ENCODE peak calls at places on chromosome 1, in eight cellular contexts. One of them, this sample, is unnamed.
A peak's percentile ranks its signal among the peaks of the same experiment; 100 is the strongest.

GRCh38 chr1:228068359-228068758 is 14.1 kb upstream of the ARF1 start:
- DNase-seq in neuronal stem cell: no peak
- DNase-seq in PC-3: no peak
- DNase-seq in fibroblast of lung: no peak
- DNase-seq in K562: no peak
- DNase-seq in MM.1S: no peak
- DNase-seq in HCT116: no peak
- DNase-seq in endothelial cell of umbilical vein: no peak
- DNase-seq in this sample: no peak

GRCh38 chr1:235343726-235344125 is 15.4 kb downstream of the GGPS1 start:
- DNase-seq in neuronal stem cell: no peak
- DNase-seq in PC-3: no peak
- DNase-seq in fibroblast of lung: no peak
- DNase-seq in K562: no peak
- DNase-seq in MM.1S: no peak
- DNase-seq in HCT116: no peak
- DNase-seq in endothelial cell of umbilical vein: no peak
- DNase-seq in this sample: no peak

GRCh38 chr1:8352471-8352845 is 34.5 kb downstream of the SLC45A1 start:
- DNase-seq in neuronal stem cell: no peak
- DNase-seq in PC-3: no peak
- DNase-seq in fibroblast of lung: no peak
- DNase-seq in K562: no peak
- DNase-seq in MM.1S: no peak
- DNase-seq in HCT116: no peak
- DNase-seq in endothelial cell of umbilical vein: no peak
- DNase-seq in this sample: no peak

GRCh38 chr1:109482796-109483638 is 688 bp upstream of the ATXN7L2 start:
- DNase-seq in neuronal stem cell: no peak
- DNase-seq in PC-3: no peak
- DNase-seq in fibroblast of lung: no peak
- DNase-seq in K562: peak; percentile 34
- DNase-seq in MM.1S: no peak
- DNase-seq in HCT116: no peak
- DNase-seq in endothelial cell of umbilical vein: peak; percentile 3
- DNase-seq in this sample: no peak

GRCh38 chr1:198018529-198018928 is 101.4 kb downstream of the LHX9 start:
- DNase-seq in neuronal stem cell: no peak
- DNase-seq in PC-3: peak; percentile 92
- DNase-seq in fibroblast of lung: peak; percentile 21
- DNase-seq in K562: peak; percentile 38
- DNase-seq in MM.1S: no peak
- DNase-seq in HCT116: peak; percentile 15
- DNase-seq in endothelial cell of umbilical vein: no peak
- DNase-seq in this sample: no peak

GRCh38 chr1:193176113-193176512 is 10.3 kb downstream of the B3GALT2 start:
- DNase-seq in neuronal stem cell: no peak
- DNase-seq in PC-3: no peak
- DNase-seq in fibroblast of lung: peak; percentile 32
- DNase-seq in K562: no peak
- DNase-seq in MM.1S: no peak
- DNase-seq in HCT116: no peak
- DNase-seq in endothelial cell of umbilical vein: no peak
- DNase-seq in this sample: no peak

GRCh38 chr1:228374711-228375577 is 31.7 kb downstream of the TRIM11 start:
- DNase-seq in neuronal stem cell: no peak
- DNase-seq in PC-3: no peak
- DNase-seq in fibroblast of lung: peak; percentile 100
- DNase-seq in K562: no peak
- DNase-seq in MM.1S: no peak
- DNase-seq in HCT116: no peak
- DNase-seq in endothelial cell of umbilical vein: peak; percentile 14
- DNase-seq in this sample: no peak

GRCh38 chr1:16409536-16410152 is 27.6 kb downstream of the SPATA21 start:
- DNase-seq in neuronal stem cell: no peak
- DNase-seq in PC-3: no peak
- DNase-seq in fibroblast of lung: no peak
- DNase-seq in K562: no peak
- DNase-seq in MM.1S: no peak
- DNase-seq in HCT116: no peak
- DNase-seq in endothelial cell of umbilical vein: no peak
- DNase-seq in this sample: no peak

GRCh38 chr1:156104861-156105546 is 9.5 kb upstream of the LMNA start:
- DNase-seq in neuronal stem cell: no peak
- DNase-seq in PC-3: no peak
- DNase-seq in fibroblast of lung: peak; percentile 69
- DNase-seq in K562: no peak
- DNase-seq in MM.1S: no peak
- DNase-seq in HCT116: no peak
- DNase-seq in endothelial cell of umbilical vein: peak; percentile 44
- DNase-seq in this sample: peak; percentile 86

DNA sequence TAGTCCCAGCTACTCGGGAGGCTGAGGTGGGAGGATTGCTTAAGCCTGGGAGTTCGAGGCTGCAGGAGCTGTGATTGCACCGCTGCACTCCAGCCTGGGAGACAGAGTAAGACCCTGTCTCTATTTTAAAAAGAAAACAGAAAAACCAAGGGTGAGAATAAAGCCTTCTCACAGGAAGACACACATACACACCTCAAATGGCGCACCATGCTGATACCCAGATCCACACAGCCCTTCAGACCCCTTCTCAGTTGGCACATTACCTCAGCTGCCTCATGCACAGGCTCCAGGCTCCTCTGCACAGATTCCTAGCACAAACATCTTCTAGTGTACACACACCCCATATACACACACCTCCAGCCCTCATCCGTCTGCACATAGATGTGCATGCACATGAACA is 7.9 kb downstream of the FGR start:
- DNase-seq in neuronal stem cell: no peak
- DNase-seq in PC-3: no peak
- DNase-seq in fibroblast of lung: no peak
- DNase-seq in K562: no peak
- DNase-seq in MM.1S: no peak
- DNase-seq in HCT116: no peak
- DNase-seq in endothelial cell of umbilical vein: no peak
- DNase-seq in this sample: no peak
- H3K9ac ChIP-seq in neuronal stem cell: no peak overlapping the region
- H3K9ac ChIP-seq in PC-3: no peak overlapping the region
- H3K9ac ChIP-seq in fibroblast of lung: no peak overlapping the region
- H3K9ac ChIP-seq in K562: no peak overlapping the region
- H3K9ac ChIP-seq in MM.1S: no peak overlapping the region
- H3K9ac ChIP-seq in HCT116: no peak overlapping the region
- H3K9ac ChIP-seq in endothelial cell of umbilical vein: no peak overlapping the region
- H3K9ac ChIP-seq in this sample: no peak overlapping the region

GRCh38 chr1:204128464-204128963 is 23.3 kb downstream of the ETNK2 start:
- DNase-seq in neuronal stem cell: no peak
- DNase-seq in PC-3: peak; percentile 33
- DNase-seq in fibroblast of lung: no peak
- DNase-seq in K562: no peak
- DNase-seq in MM.1S: no peak
- DNase-seq in HCT116: no peak
- DNase-seq in endothelial cell of umbilical vein: no peak
- DNase-seq in this sample: no peak
- H3K27ac ChIP-seq in neuronal stem cell: no peak overlapping the region
- H3K27ac ChIP-seq in PC-3: peak overlapping the region; percentile 12
- H3K27ac ChIP-seq in fibroblast of lung: no peak overlapping the region
- H3K27ac ChIP-seq in K562: no peak overlapping the region
- H3K27ac ChIP-seq in MM.1S: no peak overlapping the region
- H3K27ac ChIP-seq in HCT116: no peak overlapping the region
- H3K27ac ChIP-seq in endothelial cell of umbilical vein: no peak overlapping the region
- H3K27ac ChIP-seq in this sample: no peak overlapping the region

GRCh38 chr1:67041836-67042503 is 12.0 kb downstream of the SLC35D1 start:
- DNase-seq in neuronal stem cell: no peak
- DNase-seq in PC-3: no peak
- DNase-seq in fibroblast of lung: peak; percentile 71
- DNase-seq in K562: no peak
- DNase-seq in MM.1S: no peak
- DNase-seq in HCT116: no peak
- DNase-seq in endothelial cell of umbilical vein: no peak
- DNase-seq in this sample: no peak
- H3K4me3 ChIP-seq in neuronal stem cell: no peak overlapping the region
- H3K4me3 ChIP-seq in PC-3: no peak overlapping the region
- H3K4me3 ChIP-seq in fibroblast of lung: no peak overlapping the region
- H3K4me3 ChIP-seq in K562: no peak overlapping the region
- H3K4me3 ChIP-seq in MM.1S: no peak overlapping the region
- H3K4me3 ChIP-seq in HCT116: no peak overlapping the region
- H3K4me3 ChIP-seq in endothelial cell of umbilical vein: no peak overlapping the region
- H3K4me3 ChIP-seq in this sample: no peak overlapping the region

GRCh38 chr1:220219136-220219442 is 53.2 kb downstream of the RAB3GAP2 start:
- DNase-seq in neuronal stem cell: no peak
- DNase-seq in PC-3: no peak
- DNase-seq in fibroblast of lung: no peak
- DNase-seq in K562: no peak
- DNase-seq in MM.1S: no peak
- DNase-seq in HCT116: no peak
- DNase-seq in endothelial cell of umbilical vein: no peak
- DNase-seq in this sample: no peak
- H3K9ac ChIP-seq in neuronal stem cell: no peak overlapping the region
- H3K9ac ChIP-seq in PC-3: no peak overlapping the region
- H3K9ac ChIP-seq in fibroblast of lung: no peak overlapping the region
- H3K9ac ChIP-seq in K562: no peak overlapping the region
- H3K9ac ChIP-seq in MM.1S: no peak overlapping the region
- H3K9ac ChIP-seq in HCT116: no peak overlapping the region
- H3K9ac ChIP-seq in endothelial cell of umbilical vein: no peak overlapping the region
- H3K9ac ChIP-seq in this sample: no peak overlapping the region

GRCh38 chr1:248838357-248839167 is 538 bp downstream of the ZNF672 start:
- DNase-seq in neuronal stem cell: peak; percentile 87
- DNase-seq in PC-3: peak; percentile 99
- DNase-seq in fibroblast of lung: peak; percentile 85
- DNase-seq in K562: peak; percentile 91
- DNase-seq in MM.1S: peak; percentile 95
- DNase-seq in HCT116: peak; percentile 85
- DNase-seq in endothelial cell of umbilical vein: peak; percentile 91
- DNase-seq in this sample: peak; percentile 98

GRCh38 chr1:248837794-248838356 is at the start of gene ZNF672:
- DNase-seq in neuronal stem cell: peak; percentile 97
- DNase-seq in PC-3: peak; percentile 100
- DNase-seq in fibroblast of lung: peak; percentile 97
- DNase-seq in K562: peak; percentile 99
- DNase-seq in MM.1S: peak; percentile 99
- DNase-seq in HCT116: peak; percentile 92
- DNase-seq in endothelial cell of umbilical vein: peak; percentile 98
- DNase-seq in this sample: peak; percentile 99

GRCh38 chr1:248839168-248839555 is 1.1 kb downstream of the ZNF672 start:
- DNase-seq in neuronal stem cell: no peak
- DNase-seq in PC-3: no peak
- DNase-seq in fibroblast of lung: no peak
- DNase-seq in K562: no peak
- DNase-seq in MM.1S: no peak
- DNase-seq in HCT116: no peak
- DNase-seq in endothelial cell of umbilical vein: no peak
- DNase-seq in this sample: no peak

GRCh38 chr1:248834343-248834940 is 3.6 kb upstream of the ZNF672 start:
- DNase-seq in neuronal stem cell: no peak
- DNase-seq in PC-3: no peak
- DNase-seq in fibroblast of lung: no peak
- DNase-seq in K562: peak; percentile 68
- DNase-seq in MM.1S: no peak
- DNase-seq in HCT116: no peak
- DNase-seq in endothelial cell of umbilical vein: no peak
- DNase-seq in this sample: peak; percentile 22

GRCh38 chr1:248837045-248837793 is 805 bp upstream of the ZNF672 start:
- DNase-seq in neuronal stem cell: no peak
- DNase-seq in PC-3: no peak
- DNase-seq in fibroblast of lung: no peak
- DNase-seq in K562: no peak
- DNase-seq in MM.1S: no peak
- DNase-seq in HCT116: no peak
- DNase-seq in endothelial cell of umbilical vein: no peak
- DNase-seq in this sample: no peak
- H3K27ac ChIP-seq in neuronal stem cell: no peak overlapping the region
- H3K27ac ChIP-seq in PC-3: no peak overlapping the region
- H3K27ac ChIP-seq in fibroblast of lung: peak overlapping the region; percentile 39
- H3K27ac ChIP-seq in K562: peak overlapping the region; percentile 92
- H3K27ac ChIP-seq in MM.1S: peak overlapping the region; percentile 98
- H3K27ac ChIP-seq in HCT116: peak overlapping the region; percentile 97
- H3K27ac ChIP-seq in endothelial cell of umbilical vein: peak overlapping the region; percentile 25
- H3K27ac ChIP-seq in this sample: peak overlapping the region; percentile 29

DNA sequence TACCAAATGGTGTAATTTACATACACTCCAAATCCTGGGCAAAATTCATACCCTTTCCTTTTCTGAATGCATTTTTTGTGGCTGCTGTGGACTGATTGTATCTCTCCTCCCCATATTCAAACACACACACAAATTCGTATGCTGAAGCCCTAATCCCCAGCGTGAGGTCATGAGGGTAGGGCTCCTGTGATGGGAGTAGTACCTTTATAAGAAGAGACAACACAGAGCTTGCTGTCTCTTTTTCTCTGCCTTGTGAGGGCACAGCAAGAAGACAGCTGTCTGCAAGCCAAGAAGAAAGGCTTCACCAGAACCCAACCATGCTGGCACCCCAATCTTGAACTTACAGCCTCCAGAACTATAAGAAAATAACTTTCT is 24.4 kb downstream of the DUSP10 start:
- DNase-seq in neuronal stem cell: no peak
- DNase-seq in PC-3: no peak
- DNase-seq in fibroblast of lung: no peak
- DNase-seq in K562: peak; percentile 55
- DNase-seq in MM.1S: no peak
- DNase-seq in HCT116: no peak
- DNase-seq in endothelial cell of umbilical vein: no peak
- DNase-seq in this sample: no peak
- H3K4me3 ChIP-seq in neuronal stem cell: no peak overlapping the region
- H3K4me3 ChIP-seq in PC-3: no peak overlapping the region
- H3K4me3 ChIP-seq in fibroblast of lung: no peak overlapping the region
- H3K4me3 ChIP-seq in K562: no peak overlapping the region
- H3K4me3 ChIP-seq in MM.1S: no peak overlapping the region
- H3K4me3 ChIP-seq in HCT116: no peak overlapping the region
- H3K4me3 ChIP-seq in endothelial cell of umbilical vein: no peak overlapping the region
- H3K4me3 ChIP-seq in this sample: no peak overlapping the region

GRCh38 chr1:52697795-52698674 is at the start of gene COA7:
- DNase-seq in neuronal stem cell: peak; percentile 57
- DNase-seq in PC-3: peak; percentile 88
- DNase-seq in fibroblast of lung: peak; percentile 79
- DNase-seq in K562: peak; percentile 96
- DNase-seq in MM.1S: peak; percentile 83
- DNase-seq in HCT116: peak; percentile 62
- DNase-seq in endothelial cell of umbilical vein: peak; percentile 88
- DNase-seq in this sample: peak; percentile 93
- H3K9ac ChIP-seq in neuronal stem cell: peak within 1 kb of the TSS; percentile 85
- H3K9ac ChIP-seq in PC-3: peak within 1 kb of the TSS; percentile 91
- H3K9ac ChIP-seq in fibroblast of lung: peak within 1 kb of the TSS; percentile 71
- H3K9ac ChIP-seq in K562: peak within 1 kb of the TSS; percentile 99
- H3K9ac ChIP-seq in MM.1S: peak within 1 kb of the TSS; percentile 78
- H3K9ac ChIP-seq in HCT116: peak within 1 kb of the TSS; percentile 94
- H3K9ac ChIP-seq in endothelial cell of umbilical vein: peak within 1 kb of the TSS; percentile 78
- H3K9ac ChIP-seq in this sample: peak within 1 kb of the TSS; percentile 82

DNA sequence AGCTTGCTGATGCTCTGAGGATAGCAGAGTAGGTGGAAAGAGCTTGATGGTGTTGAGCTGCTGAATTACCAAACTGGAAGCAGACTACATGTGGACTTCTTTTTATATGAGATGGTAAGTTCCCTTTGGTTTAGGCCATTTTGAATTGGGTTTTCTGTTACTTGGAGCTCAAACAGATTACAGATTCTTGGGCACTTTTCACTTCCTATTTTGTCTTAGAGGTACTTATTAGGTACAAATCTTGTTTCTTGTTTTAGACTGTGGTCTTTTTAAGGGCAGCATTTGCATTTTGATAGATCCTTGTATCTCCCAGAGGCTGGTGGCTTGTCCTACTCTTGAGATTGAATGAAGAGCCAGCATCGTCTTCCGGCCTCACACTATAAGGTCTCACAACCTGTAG is 70.2 kb downstream of the GADD45A start:
- DNase-seq in neuronal stem cell: no peak
- DNase-seq in PC-3: no peak
- DNase-seq in fibroblast of lung: no peak
- DNase-seq in K562: no peak
- DNase-seq in MM.1S: no peak
- DNase-seq in HCT116: no peak
- DNase-seq in endothelial cell of umbilical vein: no peak
- DNase-seq in this sample: no peak
- H3K27ac ChIP-seq in neuronal stem cell: no peak overlapping the region
- H3K27ac ChIP-seq in PC-3: no peak overlapping the region
- H3K27ac ChIP-seq in fibroblast of lung: no peak overlapping the region
- H3K27ac ChIP-seq in K562: no peak overlapping the region
- H3K27ac ChIP-seq in MM.1S: no peak overlapping the region
- H3K27ac ChIP-seq in HCT116: no peak overlapping the region
- H3K27ac ChIP-seq in endothelial cell of umbilical vein: no peak overlapping the region
- H3K27ac ChIP-seq in this sample: no peak overlapping the region

This sample was measured in endodermal cell.